ENCODE peak calls at places on chromosomes 7 and 10, in seven cellular contexts. U is suprapubic skin, G is testis, Q is Peyer's patch, A is osteocyte, H is fibroblast of pulmonary artery, E is AG10803. W is an unnamed sample.

GRCh38 chr7:85074-85945 is 107.1 kb upstream of the FAM20C start:
- DNase-seq in Q (no peak), E (peak), A (peak), H (peak), G (peak), U (no peak), W (no peak)

GRCh38 chr7:31948041-31948440 is 122.2 kb downstream of the PDE1C start:
- DNase-seq in H (peak), Q (no peak), A (no peak), E (peak), G (no peak), U (no peak), W (no peak)

GRCh38 chr10:47318706-47319105 is 3.5 kb upstream of the GDF2 start:
- DNase-seq in Q (no peak), H (no peak), A (no peak), G (peak), E (no peak), U (peak), W (no peak)

GRCh38 chr7:7495171-7495570 is 40.5 kb downstream of the COL28A1 start:
- DNase-seq in H (no peak), A (no peak), E (no peak), G (no peak), U (no peak), Q (no peak), W (no peak)

GRCh38 chr7:41000042-41000441 is 702.8 kb downstream of the INHBA start:
- DNase-seq in A (no peak), U (no peak), Q (no peak), E (no peak), G (no peak), H (no peak), W (no peak)

GRCh38 chr7:134865001-134865845 is 85.8 kb downstream of the CALD1 start:
- DNase-seq in A (no peak), H (peak), E (peak), G (no peak), U (no peak), Q (no peak), W (no peak)

GRCh38 chr10:128846927-128847326 is 620.1 kb upstream of the MGMT start:
- DNase-seq in A (peak), Q (no peak), G (no peak), H (no peak), E (no peak), U (no peak), W (no peak)

GRCh38 chr10:100890696-100891271 is 22.0 kb upstream of the SLF2 start:
- DNase-seq in E (peak), G (no peak), H (peak), Q (no peak), U (peak), A (peak), W (no peak)

GRCh38 chr10:14603539-14604102 is 171.1 kb downstream of the FAM107B start:
- DNase-seq in A (no peak), U (peak), H (no peak), G (no peak), E (no peak), Q (peak), W (no peak)

GRCh38 chr10:120806081-120806480 is 45.1 kb upstream of the WDR11 start:
- DNase-seq in G (no peak), E (no peak), H (no peak), Q (no peak), A (peak), U (no peak), W (no peak)

GRCh38 chr7:143372070-143372469 is 9.1 kb upstream of the ZYX start:
- DNase-seq in G (peak), Q (no peak), H (peak), E (no peak), A (no peak), U (no peak), W (no peak)

GRCh38 chr7:28112883-28113540 is 67.6 kb downstream of the JAZF1 start:
- DNase-seq in A (no peak), E (no peak), U (peak), Q (no peak), G (peak), H (peak), W (no peak)

GRCh38 chr7:155785536-155785935 is 26.7 kb downstream of the SHH start:
- DNase-seq in E (no peak), U (peak), H (no peak), Q (peak), A (no peak), G (no peak), W (no peak)

GRCh38 chr10:8453587-8453986 is 399.1 kb downstream of the GATA3 start:
- DNase-seq in Q (no peak), H (peak), U (no peak), G (no peak), A (no peak), E (no peak), W (no peak)

GRCh38 chr10:123429631-123430257 is 236.4 kb upstream of the GPR26 start:
- DNase-seq in Q (no peak), E (peak), H (no peak), A (no peak), U (no peak), G (no peak), W (no peak)

GRCh38 chr10:114955984-114956383 is 18.0 kb downstream of the TRUB1 start:
- DNase-seq in E (no peak), U (no peak), G (no peak), Q (no peak), A (no peak), H (no peak), W (no peak)

GRCh38 chr7:95921543-95921942 is 149.2 kb downstream of the DYNC1I1 start:
- DNase-seq in E (peak), H (no peak), Q (no peak), G (no peak), U (no peak), A (no peak), W (no peak)

GRCh38 chr7:92245487-92246362 is at the start of the genes ANKIB1 and KRIT1:
- DNase-seq in A (peak), H (peak), G (peak), U (peak), Q (peak), E (peak), W (peak)
- TF ChIP-seq CTCF in A (no peak), H (no peak), G (no peak), U (no peak), Q (peak), E (no peak), W (no peak)

DNA sequence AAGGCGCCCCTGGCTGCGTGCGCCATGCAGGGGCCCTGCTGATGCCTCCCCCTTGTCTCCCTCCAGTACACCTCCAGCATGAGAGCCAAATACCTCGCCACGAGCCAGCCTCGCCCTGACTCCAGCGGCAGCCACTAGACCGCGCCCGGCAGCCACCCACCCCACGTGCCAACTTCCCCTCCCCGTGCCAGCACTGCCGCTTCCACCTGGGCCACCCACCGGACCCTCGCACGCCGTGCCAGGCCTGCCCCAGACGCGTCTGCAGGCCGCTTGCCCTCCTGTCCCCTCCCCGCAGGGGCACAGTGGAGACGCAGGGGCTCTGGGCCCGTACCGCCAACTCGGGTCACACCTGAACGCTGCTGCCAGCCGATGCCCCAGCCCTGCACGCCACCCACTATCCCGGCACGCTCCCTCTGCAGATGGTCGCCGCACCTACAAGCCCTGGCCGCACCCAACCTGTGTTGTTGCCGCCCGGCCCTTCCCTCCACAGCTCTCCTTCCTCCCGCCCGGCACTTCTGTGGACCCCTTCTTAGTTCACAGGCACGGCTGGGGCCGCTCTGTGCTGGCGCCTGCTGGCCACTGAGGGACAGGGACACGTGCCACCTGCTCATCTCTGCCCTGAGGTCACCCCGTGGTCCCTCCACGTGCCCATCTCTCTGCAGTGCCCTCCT is 26.3 kb upstream of the AMZ1 start:
- DNase-seq in G (no peak), E (no peak), Q (no peak), H (no peak), A (no peak), U (peak), W (no peak)
- TF ChIP-seq CTCF in G (no peak), E (no peak), Q (no peak), H (peak), A (peak), U (no peak), W (no peak)

GRCh38 chr10:102713483-102713813 is 749 bp downstream of the ARL3 start:
- DNase-seq in A (no peak), H (no peak), Q (no peak), G (no peak), U (no peak), E (peak), W (peak)

GRCh38 chr10:102712843-102713242 is 1.4 kb downstream of the ARL3 start:
- DNase-seq in U (no peak), Q (no peak), G (no peak), A (no peak), E (no peak), H (no peak), W (no peak)

GRCh38 chr10:102715880-102716279 is 1.4 kb downstream of the SFXN2 start:
- DNase-seq in A (no peak), G (no peak), E (no peak), Q (no peak), U (no peak), H (no peak), W (no peak)

GRCh38 chr10:102713814-102714620 is at the start of gene ARL3:
- DNase-seq in U (peak), Q (peak), E (peak), A (peak), H (peak), G (peak), W (peak)

GRCh38 chr10:102714621-102715455 is at the start of gene SFXN2:
- DNase-seq in E (no peak), H (no peak), U (peak), A (no peak), Q (no peak), G (peak), W (no peak)
- TF ChIP-seq CTCF in E (no peak), H (no peak), U (no peak), A (no peak), Q (no peak), G (no peak), W (no peak)

GRCh38 chr10:94149702-94150101 is 156.0 kb downstream of the PLCE1 start:
- DNase-seq in A (no peak), U (no peak), G (no peak), Q (no peak), H (no peak), E (no peak), W (no peak)
- TF ChIP-seq CTCF in A (no peak), U (no peak), G (no peak), Q (no peak), H (no peak), E (no peak), W (no peak)

GRCh38 chr7:91455411-91455810 is 191.2 kb downstream of the FZD1 start:
- DNase-seq in Q (no peak), U (no peak), H (no peak), G (no peak), A (no peak), E (no peak), W (no peak)
- TF ChIP-seq CTCF in Q (no peak), U (no peak), H (no peak), G (no peak), A (no peak), E (no peak), W (no peak)

GRCh38 chr7:2651336-2651735 is 19.6 kb downstream of the TTYH3 start:
- DNase-seq in E (no peak), A (no peak), Q (no peak), G (no peak), H (no peak), U (no peak), W (no peak)
- TF ChIP-seq CTCF in E (peak), A (no peak), Q (no peak), G (no peak), H (no peak), U (no peak), W (no peak)

W was measured in natural killer cell.